ENCODE peak calls at places on chromosomes 13 and 19, in four cellular contexts. S is IMR-90, B is trophoblast cell, H is mesendoderm. Y is an unnamed sample.

GRCh38 chr13:44815507-44816074 is 173.7 kb downstream of the NUFIP1 start:
- DNase-seq in S (peak; percentile 98), B (peak; percentile 97), H (peak; percentile 96), Y (peak; percentile 43)

GRCh38 chr13:67438465-67438864 is 208.3 kb upstream of the PCDH9 start:
- DNase-seq in S (no peak), B (no peak), H (peak; percentile 64), Y (peak; percentile 8)

GRCh38 chr13:33931397-33931987 is 113.5 kb downstream of the RFC3 start:
- DNase-seq in S (peak; percentile 53), B (peak; percentile 26), H (peak; percentile 65), Y (peak; percentile 39)

GRCh38 chr13:90800082-90800746 is 547.3 kb upstream of the MIR17HG start:
- DNase-seq in S (no peak), B (no peak), H (no peak), Y (no peak)

GRCh38 chr13:63107163-63107935 is 1691.7 kb upstream of the PCDH20 start:
- DNase-seq in S (peak; percentile 71), B (no peak), H (no peak), Y (no peak)

GRCh38 chr19:42277821-42278809 is 9.1 kb downstream of the CIC start:
- DNase-seq in S (no peak), B (no peak), H (no peak), Y (no peak)

GRCh38 chr19:46494936-46495788 is 505 bp downstream of the PNMA8B start:
- DNase-seq in S (no peak), B (no peak), H (no peak), Y (no peak)

GRCh38 chr13:103250071-103250470 is 183.9 kb upstream of the SLC10A2 start:
- DNase-seq in S (no peak), B (no peak), H (no peak), Y (no peak)

GRCh38 chr13:71759506-71760225 is 107.3 kb downstream of the DACH1 start:
- DNase-seq in S (no peak), B (no peak), H (peak; percentile 27), Y (peak; percentile 44)

GRCh38 chr13:93227906-93228801 is 1.5 kb downstream of the GPC6 start:
- DNase-seq in S (peak; percentile 87), B (no peak), H (peak; percentile 97), Y (peak; percentile 89)

GRCh38 chr13:21101865-21102576 is 40.6 kb upstream of the LATS2 start:
- DNase-seq in S (no peak), B (no peak), H (no peak), Y (no peak)

GRCh38 chr13:32629313-32629712 is 43.1 kb downstream of the PDS5B start:
- DNase-seq in S (peak; percentile 60), B (no peak), H (no peak), Y (no peak)

GRCh38 chr13:28657784-28658538 is 969 bp upstream of the POMP start:
- DNase-seq in S (peak; percentile 58), B (no peak), H (no peak), Y (no peak)

GRCh38 chr19:4556574-4557185 is 2.8 kb downstream of the SEMA6B start:
- DNase-seq in S (no peak), B (peak; percentile 33), H (peak; percentile 62), Y (no peak)

GRCh38 chr13:44244288-44244687 is 129.3 kb upstream of the SERP2 start:
- DNase-seq in S (peak; percentile 81), B (peak; percentile 22), H (no peak), Y (no peak)

GRCh38 chr19:29969891-29970290 is 27.9 kb downstream of the URI1 start:
- DNase-seq in S (no peak), B (no peak), H (no peak), Y (no peak)

GRCh38 chr13:34842466-34842865 is 99.6 kb upstream of the NBEA start:
- DNase-seq in S (no peak), B (no peak), H (no peak), Y (no peak)

GRCh38 chr19:54364775-54365257 is at the start of gene LAIR1:
- DNase-seq in S (no peak), B (no peak), H (no peak), Y (no peak)

GRCh38 chr13:20826810-20827560 is 53.2 kb upstream of the EEF1AKMT1 start:
- DNase-seq in S (peak; percentile 42), B (no peak), H (peak; percentile 23), Y (no peak)

GRCh38 chr13:20703785-20704458 is 423 bp downstream of the IL17D start:
- DNase-seq in S (peak; percentile 82), B (peak; percentile 95), H (peak; percentile 84), Y (peak; percentile 67)

GRCh38 chr13:114230575-114230974 is 4.1 kb upstream of the CDC16 start:
- DNase-seq in S (no peak), B (no peak), H (no peak), Y (no peak)

GRCh38 chr13:113122571-113123225 is at the start of gene F10:
- DNase-seq in S (peak; percentile 75), B (no peak), H (peak; percentile 83), Y (no peak)

GRCh38 chr13:103573446-103573845 is 507.2 kb upstream of the SLC10A2 start:
- DNase-seq in S (no peak), B (no peak), H (peak; percentile 16), Y (no peak)

GRCh38 chr13:76473552-76474134 is 412.6 kb downstream of the KCTD12 start:
- DNase-seq in S (peak; percentile 80), B (peak; percentile 77), H (peak; percentile 83), Y (peak; percentile 74)

GRCh38 chr19:1360818-1361461 is 22.8 kb upstream of the NDUFS7 start:
- DNase-seq in S (peak; percentile 79), B (no peak), H (no peak), Y (no peak)

GRCh38 chr19:1453525-1454371 is 3.8 kb downstream of the APC2 start:
- DNase-seq in S (no peak), B (no peak), H (no peak), Y (no peak)

GRCh38 chr19:35790981-35791813 is 15.8 kb downstream of the ARHGAP33 start:
- DNase-seq in S (no peak), B (no peak), H (no peak), Y (no peak)

GRCh38 chr19:45767410-45767880 is 1.6 kb downstream of the SIX5 start:
- DNase-seq in S (peak; percentile 89), B (peak; percentile 54), H (peak; percentile 66), Y (peak; percentile 72)

GRCh38 chr19:52248256-52248655 is 21.1 kb upstream of the ZNF766 start:
- DNase-seq in S (peak; percentile 33), B (peak; percentile 55), H (peak; percentile 78), Y (no peak)

GRCh38 chr13:107091386-107091785 is 523.4 kb upstream of the ARGLU1 start:
- DNase-seq in S (no peak), B (no peak), H (no peak), Y (no peak)

GRCh38 chr19:44002566-44003460 is at the start of gene ZNF230:
- DNase-seq in S (peak; percentile 95), B (peak; percentile 97), H (peak; percentile 98), Y (peak; percentile 91)
- H3K9ac ChIP-seq in S (peak within 1 kb of the TSS; percentile 87), B (peak within 1 kb of the TSS; percentile 76), H (peak within 1 kb of the TSS; percentile 82), Y (peak within 1 kb of the TSS; percentile 67)

DNA sequence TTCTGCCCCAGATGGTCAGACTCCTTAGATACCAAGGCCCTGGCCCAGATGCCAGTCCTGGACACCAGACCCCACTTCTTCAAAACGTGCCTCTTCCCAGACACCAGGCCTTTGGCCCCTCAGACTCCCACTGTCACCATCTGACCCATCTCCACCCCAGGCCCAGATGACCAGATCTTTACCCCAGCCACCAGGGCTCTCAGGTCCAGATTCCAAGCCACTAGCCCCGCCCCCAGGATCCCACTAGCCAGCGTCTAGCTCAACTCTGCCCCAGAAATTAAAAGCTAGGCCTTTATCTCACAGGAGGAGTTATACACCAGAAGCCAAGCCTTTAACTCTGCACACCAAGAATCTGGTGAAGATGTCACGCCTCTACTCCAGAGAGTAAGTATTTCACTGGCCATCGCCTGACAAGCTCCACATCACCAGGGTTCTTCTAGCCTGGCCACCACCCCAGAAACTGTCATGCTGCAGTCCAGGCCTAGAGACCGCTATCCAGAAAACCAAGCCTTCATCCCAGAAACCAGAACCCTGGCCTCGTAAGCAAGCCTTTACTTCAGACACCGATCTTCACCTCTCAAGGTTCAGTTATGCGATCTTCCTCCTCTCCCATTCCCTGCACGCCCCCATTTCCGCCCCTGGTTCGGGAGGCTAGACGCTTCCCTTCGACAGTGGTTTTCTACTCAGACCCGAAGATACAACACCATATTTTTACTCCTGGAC is 595 bp downstream of the XAB2 start:
- DNase-seq in S (no peak), B (no peak), H (no peak), Y (no peak)
- H3K79me1 ChIP-seq in S (peaks cover 56% of the 10 kb centered on the region), B (peaks cover 2% of the 10 kb centered on the region), H (peaks cover 27% of the 10 kb centered on the region), Y (peaks cover 41% of the 10 kb centered on the region)

GRCh38 chr19:17562097-17562496 is 6.6 kb downstream of the COLGALT1 start:
- DNase-seq in S (no peak), B (no peak), H (no peak), Y (no peak)

GRCh38 chr19:17565611-17566010 is 10.2 kb downstream of the COLGALT1 start:
- DNase-seq in S (peak; percentile 13), B (no peak), H (no peak), Y (no peak)

GRCh38 chr19:17564783-17565182 is 9.3 kb downstream of the COLGALT1 start:
- DNase-seq in S (no peak), B (no peak), H (peak; percentile 32), Y (no peak)

GRCh38 chr19:17572640-17573039 is 17.2 kb downstream of the COLGALT1 start:
- DNase-seq in S (no peak), B (no peak), H (no peak), Y (no peak)

DNA sequence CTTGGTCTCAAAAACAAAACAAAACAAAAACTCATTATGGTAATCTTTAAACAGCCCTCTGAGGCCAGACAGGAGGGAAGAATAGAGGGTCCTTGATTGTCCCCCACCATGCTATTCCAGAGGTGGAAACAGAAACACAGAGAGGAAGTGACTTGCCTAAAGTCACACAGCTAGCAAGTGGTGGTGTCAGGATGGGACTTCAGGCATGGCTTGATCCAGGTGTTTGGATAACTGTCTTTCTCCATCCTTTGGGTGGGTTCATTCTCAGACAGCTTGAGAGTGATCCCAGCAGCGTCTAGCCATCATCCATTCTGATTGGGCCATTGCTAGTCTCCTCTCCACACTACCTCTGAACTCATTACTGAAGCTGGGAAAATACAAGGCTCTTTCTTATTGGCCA is 12.5 kb downstream of the COLGALT1 start:
- DNase-seq in S (no peak), B (no peak), H (no peak), Y (no peak)
- H3K9ac ChIP-seq in S (no peak overlapping the region), B (no peak overlapping the region), H (no peak overlapping the region), Y (no peak overlapping the region)

DNA sequence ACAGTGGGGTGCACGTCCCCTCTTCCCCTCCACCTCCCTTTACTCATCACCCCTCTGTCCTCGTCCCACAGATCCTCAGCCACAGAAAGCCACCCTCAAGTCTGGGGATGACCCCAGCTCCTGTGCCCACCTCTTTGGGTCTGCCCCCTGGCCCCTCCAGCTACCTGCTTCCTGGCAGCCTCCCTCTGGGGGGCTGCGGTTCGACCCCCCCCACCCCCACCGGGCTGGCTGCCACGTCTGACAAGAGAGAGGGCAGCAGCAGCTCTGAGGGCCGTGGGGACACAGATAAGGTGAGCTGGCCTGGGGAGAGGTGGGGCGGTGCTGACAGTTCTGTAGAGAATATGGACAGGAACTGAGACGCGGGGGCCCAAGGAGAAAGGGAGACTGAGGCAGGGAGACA is 11.1 kb downstream of the IRF3 start:
- DNase-seq in S (no peak), B (no peak), H (no peak), Y (no peak)
- H3K79me1 ChIP-seq in S (peaks cover 52% of the 10 kb centered on the region), B (no peaks in the 10 kb centered on the region), H (peaks cover 3% of the 10 kb centered on the region), Y (peaks cover 25% of the 10 kb centered on the region)

DNA sequence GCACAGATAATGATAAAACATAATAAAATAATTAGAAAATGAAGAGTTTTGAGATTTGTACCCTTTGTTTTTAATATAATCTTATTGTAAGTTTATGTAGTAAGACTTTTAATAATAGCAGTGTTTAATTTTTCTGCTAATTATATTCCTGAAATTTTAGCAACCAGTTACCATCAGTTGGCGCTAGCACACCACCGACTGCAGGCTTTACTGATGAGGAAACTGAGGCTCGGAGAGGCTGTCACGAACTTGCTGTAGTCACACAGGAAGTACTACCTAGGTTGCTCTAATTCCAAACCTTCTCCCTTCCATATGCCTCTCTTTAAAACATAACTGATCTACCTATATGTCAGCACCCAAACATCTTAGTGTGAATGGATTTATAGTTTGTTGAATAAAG is 1.0 kb upstream of the RFXAP start:
- DNase-seq in S (no peak), B (no peak), H (no peak), Y (no peak)
- H3K9ac ChIP-seq in S (no peak overlapping the region), B (no peak overlapping the region), H (no peak overlapping the region), Y (no peak overlapping the region)